ENCODE peak calls at places on chromosomes 11 and 22, in four cellular contexts. One of them, this sample, is unnamed.

GRCh38 chr22:35971418-35972119 is 57.1 kb downstream of the RBFOX2 start:
- DNase-seq in HCT116: no peak
- DNase-seq in GM23338: no peak
- DNase-seq in H1: no peak
- DNase-seq in this sample: peak

GRCh38 chr22:27885977-27886842 is 32.8 kb downstream of the PITPNB start:
- DNase-seq in H1: no peak
- DNase-seq in GM23338: peak
- DNase-seq in HCT116: peak
- DNase-seq in this sample: peak

GRCh38 chr11:76321820-76322524 is 59.0 kb downstream of the THAP12 start:
- DNase-seq in GM23338: peak
- DNase-seq in H1: no peak
- DNase-seq in HCT116: no peak
- DNase-seq in this sample: no peak

GRCh38 chr22:23058481-23059336 is 11.6 kb upstream of the GNAZ start:
- DNase-seq in H1: no peak
- DNase-seq in HCT116: no peak
- DNase-seq in GM23338: no peak
- DNase-seq in this sample: peak

GRCh38 chr22:20080776-20081654 is 974 bp downstream of the DGCR8 start:
- DNase-seq in GM23338: peak
- DNase-seq in H1: peak
- DNase-seq in HCT116: no peak
- DNase-seq in this sample: peak

GRCh38 chr11:75024764-75025211 is 36.1 kb downstream of the NEU3 start:
- DNase-seq in HCT116: no peak
- DNase-seq in H1: no peak
- DNase-seq in GM23338: no peak
- DNase-seq in this sample: no peak

GRCh38 chr11:27179334-27179733 is 138.7 kb downstream of the BBOX1 start:
- DNase-seq in H1: no peak
- DNase-seq in GM23338: no peak
- DNase-seq in HCT116: no peak
- DNase-seq in this sample: no peak

GRCh38 chr11:58923300-58923788 is 15.9 kb upstream of the GLYATL1 start:
- DNase-seq in H1: no peak
- DNase-seq in HCT116: peak
- DNase-seq in GM23338: peak
- DNase-seq in this sample: peak

GRCh38 chr11:21546715-21547114 is 646.2 kb upstream of the ANO5 start:
- DNase-seq in H1: no peak
- DNase-seq in GM23338: no peak
- DNase-seq in HCT116: no peak
- DNase-seq in this sample: no peak

GRCh38 chr11:6443269-6444003 is 2.6 kb upstream of the HPX start:
- DNase-seq in H1: no peak
- DNase-seq in GM23338: peak
- DNase-seq in HCT116: no peak
- DNase-seq in this sample: peak

GRCh38 chr11:124315052-124315451 is 1.3 kb upstream of the OR8D1 start:
- DNase-seq in HCT116: no peak
- DNase-seq in GM23338: no peak
- DNase-seq in H1: no peak
- DNase-seq in this sample: no peak

GRCh38 chr22:20509344-20510047 is 2.1 kb downstream of the MED15 start:
- DNase-seq in H1: no peak
- DNase-seq in GM23338: peak
- DNase-seq in HCT116: no peak
- DNase-seq in this sample: peak

GRCh38 chr11:110317516-110317932 is 21.1 kb upstream of the RDX start:
- DNase-seq in HCT116: no peak
- DNase-seq in GM23338: no peak
- DNase-seq in H1: no peak
- DNase-seq in this sample: no peak

GRCh38 chr11:34053161-34053686 is 1.7 kb downstream of the CAPRIN1 start:
- DNase-seq in HCT116: no peak
- DNase-seq in GM23338: peak
- DNase-seq in H1: no peak
- DNase-seq in this sample: peak
- H2AFZ ChIP-seq in HCT116: no peak
- H2AFZ ChIP-seq in GM23338: no peak
- H2AFZ ChIP-seq in H1: no peak
- H2AFZ ChIP-seq in this sample: peak

GRCh38 chr22:46054091-46054877 is 77.3 kb upstream of the WNT7B start:
- DNase-seq in GM23338: no peak
- DNase-seq in H1: no peak
- DNase-seq in HCT116: no peak
- DNase-seq in this sample: no peak
- H2AFZ ChIP-seq in GM23338: no peak
- H2AFZ ChIP-seq in H1: no peak
- H2AFZ ChIP-seq in HCT116: no peak
- H2AFZ ChIP-seq in this sample: no peak

GRCh38 chr22:39458443-39459083 is 1.8 kb downstream of the MGAT3 start:
- DNase-seq in H1: no peak
- DNase-seq in HCT116: no peak
- DNase-seq in GM23338: no peak
- DNase-seq in this sample: no peak
- H2AFZ ChIP-seq in H1: no peak
- H2AFZ ChIP-seq in HCT116: no peak
- H2AFZ ChIP-seq in GM23338: no peak
- H2AFZ ChIP-seq in this sample: no peak

DNA sequence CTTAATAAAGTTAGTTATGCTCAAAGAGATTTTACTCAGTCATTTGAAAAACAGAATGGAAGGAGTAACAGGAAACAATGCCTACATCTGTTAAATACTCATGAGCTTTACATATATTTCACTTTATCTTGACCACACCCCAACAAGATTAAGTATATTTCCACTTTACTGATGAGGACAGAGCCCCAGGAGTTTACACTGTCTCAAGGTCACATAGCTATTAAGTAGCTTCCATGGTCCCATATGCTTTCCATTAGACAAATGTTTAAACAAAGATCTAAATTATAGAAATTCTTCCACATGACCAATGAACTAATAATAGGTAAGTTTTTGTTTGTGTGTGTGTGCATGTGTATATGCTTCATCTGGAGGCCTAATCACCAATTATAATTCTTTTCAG is 30.2 kb downstream of the MRTFA start:
- DNase-seq in GM23338: no peak
- DNase-seq in H1: no peak
- DNase-seq in HCT116: no peak
- DNase-seq in this sample: no peak
- H2AFZ ChIP-seq in GM23338: no peak
- H2AFZ ChIP-seq in H1: no peak
- H2AFZ ChIP-seq in HCT116: no peak
- H2AFZ ChIP-seq in this sample: no peak

GRCh38 chr22:24695958-24696511 is 78.5 kb downstream of the PIWIL3 start:
- DNase-seq in GM23338: peak
- DNase-seq in HCT116: no peak
- DNase-seq in H1: no peak
- DNase-seq in this sample: no peak

GRCh38 chr22:24698266-24698926 is 76.1 kb downstream of the PIWIL3 start:
- DNase-seq in GM23338: no peak
- DNase-seq in H1: no peak
- DNase-seq in HCT116: no peak
- DNase-seq in this sample: no peak

GRCh38 chr22:24696551-24697001 is 77.9 kb downstream of the PIWIL3 start:
- DNase-seq in GM23338: no peak
- DNase-seq in H1: no peak
- DNase-seq in HCT116: no peak
- DNase-seq in this sample: no peak

GRCh38 chr22:24697671-24698082 is 76.8 kb downstream of the PIWIL3 start:
- DNase-seq in H1: no peak
- DNase-seq in HCT116: no peak
- DNase-seq in GM23338: no peak
- DNase-seq in this sample: no peak

DNA sequence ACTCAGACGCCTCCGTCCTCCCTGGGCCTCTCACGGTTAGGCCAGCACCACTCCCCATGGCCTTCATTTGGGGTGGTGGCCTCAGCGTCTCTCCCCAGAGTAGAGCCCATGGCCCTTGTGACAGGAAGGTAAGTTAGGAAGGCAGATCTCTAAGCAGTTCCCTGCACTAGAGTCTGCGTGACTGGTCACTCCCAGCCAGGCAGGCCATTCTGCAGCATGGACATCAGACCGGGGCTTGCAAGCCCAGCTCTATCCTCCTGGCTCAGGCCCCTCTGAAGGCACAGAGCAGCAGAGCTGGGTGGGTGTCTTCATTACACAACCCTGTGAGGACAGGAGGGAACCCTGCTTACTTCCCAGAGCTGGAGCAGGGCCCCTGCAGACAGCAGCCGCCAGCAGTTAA is 77.4 kb downstream of the PIWIL3 start:
- DNase-seq in HCT116: no peak
- DNase-seq in GM23338: no peak
- DNase-seq in H1: no peak
- DNase-seq in this sample: no peak
- H2AFZ ChIP-seq in HCT116: no peak
- H2AFZ ChIP-seq in GM23338: peak
- H2AFZ ChIP-seq in H1: peak
- H2AFZ ChIP-seq in this sample: no peak

DNA sequence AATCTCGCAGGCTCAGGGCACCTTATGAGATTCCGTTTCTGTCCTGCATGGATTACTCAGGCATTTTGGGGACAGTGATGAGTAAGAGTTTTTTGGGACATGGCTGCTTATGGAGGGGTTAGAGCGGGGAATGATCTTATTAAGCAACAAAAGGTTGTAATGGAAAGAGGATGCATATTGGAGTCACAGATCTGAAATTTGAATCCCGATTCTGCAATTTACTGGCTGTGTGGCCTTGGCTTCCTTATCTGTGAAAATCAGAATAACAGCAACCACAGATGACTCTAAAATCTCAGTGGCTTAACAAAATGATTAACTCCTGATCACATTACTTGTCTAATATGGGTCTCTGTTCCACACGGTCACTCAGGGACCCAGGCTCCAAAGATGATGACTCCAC is 5.8 kb downstream of the TSPAN18 start:
- DNase-seq in H1: no peak
- DNase-seq in HCT116: no peak
- DNase-seq in GM23338: no peak
- DNase-seq in this sample: no peak
- H2AFZ ChIP-seq in H1: no peak
- H2AFZ ChIP-seq in HCT116: no peak
- H2AFZ ChIP-seq in GM23338: no peak
- H2AFZ ChIP-seq in this sample: no peak

GRCh38 chr22:29200901-29201300 is 4.8 kb upstream of the EMID1 start:
- DNase-seq in GM23338: no peak
- DNase-seq in H1: no peak
- DNase-seq in HCT116: no peak
- DNase-seq in this sample: no peak

GRCh38 chr22:29199702-29200400 is 5.8 kb upstream of the EMID1 start:
- DNase-seq in H1: no peak
- DNase-seq in HCT116: no peak
- DNase-seq in GM23338: no peak
- DNase-seq in this sample: no peak

GRCh38 chr22:29202231-29203192 is 3.2 kb upstream of the EMID1 start:
- DNase-seq in H1: no peak
- DNase-seq in HCT116: no peak
- DNase-seq in GM23338: peak
- DNase-seq in this sample: no peak

GRCh38 chr22:29203456-29203855 is 2.2 kb upstream of the EMID1 start:
- DNase-seq in H1: no peak
- DNase-seq in HCT116: no peak
- DNase-seq in GM23338: no peak
- DNase-seq in this sample: no peak

DNA sequence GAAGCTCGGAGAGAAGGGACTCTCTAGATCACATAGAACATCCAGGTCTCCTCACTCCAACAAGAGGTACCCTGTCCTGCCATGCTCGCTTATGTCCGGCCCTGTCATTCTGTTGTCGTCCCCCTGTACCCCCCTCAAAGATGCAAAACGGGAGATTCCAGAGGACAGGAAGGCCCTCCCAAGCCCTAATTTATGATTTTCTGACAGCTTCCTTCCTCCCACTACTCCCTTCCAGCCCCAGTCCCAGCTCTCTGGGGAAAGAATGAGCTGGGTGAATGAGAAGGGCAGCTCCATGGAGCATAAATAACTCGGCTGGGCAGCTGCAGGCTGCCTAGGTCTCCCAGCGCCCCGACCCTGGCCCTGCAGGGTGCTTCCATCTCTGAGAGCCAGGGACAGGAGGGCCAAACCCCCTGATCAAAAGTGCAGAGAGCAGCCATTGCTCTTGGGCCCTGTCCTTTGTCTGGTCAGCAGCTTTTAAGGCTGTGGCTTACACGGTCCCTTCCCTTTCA is 3.9 kb upstream of the EMID1 start:
- DNase-seq in H1: no peak
- DNase-seq in HCT116: no peak
- DNase-seq in GM23338: no peak
- DNase-seq in this sample: no peak
- H2AFZ ChIP-seq in H1: no peak
- H2AFZ ChIP-seq in HCT116: no peak
- H2AFZ ChIP-seq in GM23338: peak
- H2AFZ ChIP-seq in this sample: no peak

DNA sequence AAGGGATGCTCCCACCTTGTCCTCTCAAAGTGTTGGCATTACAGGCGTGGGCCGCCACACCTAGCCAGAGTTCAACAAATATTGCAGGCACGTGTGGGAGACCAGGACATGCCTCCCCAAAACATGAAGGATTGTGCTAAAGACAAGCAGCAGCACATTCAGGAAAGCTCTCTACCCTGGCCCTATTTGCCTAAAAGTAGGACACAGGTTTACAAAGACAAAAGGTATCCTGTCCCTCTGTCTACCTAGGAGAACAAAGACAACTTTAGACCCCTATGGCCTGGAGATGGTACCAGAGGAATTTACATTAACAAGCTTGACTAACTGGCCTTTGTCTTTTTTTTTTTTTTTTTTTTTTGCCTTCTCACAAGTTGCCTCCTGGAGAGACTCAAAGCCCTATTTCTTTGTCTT is 904 bp upstream of the ACCS start:
- DNase-seq in GM23338: peak
- DNase-seq in H1: peak
- DNase-seq in HCT116: no peak
- DNase-seq in this sample: no peak
- H2AFZ ChIP-seq in GM23338: no peak
- H2AFZ ChIP-seq in H1: no peak
- H2AFZ ChIP-seq in HCT116: no peak
- H2AFZ ChIP-seq in this sample: peak

This sample was measured in hepatocyte.